ENCODE peak calls at places on chromosomes 16 and 17, in five cellular contexts. One of them, this sample, is unnamed.

GRCh38 chr17:62193297-62193696 is 128.2 kb upstream of the MED13 start:
- DNase-seq in sigmoid colon: no peak
- DNase-seq in dorsolateral prefrontal cortex: no peak
- DNase-seq in SJCRH30: no peak
- DNase-seq in SK-N-SH: no peak
- DNase-seq in this sample: no peak

GRCh38 chr16:31869511-31870201 is 4.0 kb upstream of the ZNF267 start:
- DNase-seq in SK-N-SH: no peak
- DNase-seq in SJCRH30: no peak
- DNase-seq in sigmoid colon: no peak
- DNase-seq in dorsolateral prefrontal cortex: peak
- DNase-seq in this sample: no peak

GRCh38 chr16:81181013-81181720 is 57.3 kb upstream of the BCO1 start:
- DNase-seq in dorsolateral prefrontal cortex: no peak
- DNase-seq in SK-N-SH: no peak
- DNase-seq in SJCRH30: peak
- DNase-seq in sigmoid colon: peak
- DNase-seq in this sample: peak

GRCh38 chr17:64975318-64976087 is 56.2 kb upstream of the LRRC37A3 start:
- DNase-seq in SJCRH30: peak
- DNase-seq in SK-N-SH: peak
- DNase-seq in sigmoid colon: peak
- DNase-seq in dorsolateral prefrontal cortex: peak
- DNase-seq in this sample: peak

GRCh38 chr17:17669081-17669850 is 12.0 kb upstream of the RAI1 start:
- DNase-seq in SK-N-SH: peak
- DNase-seq in sigmoid colon: no peak
- DNase-seq in dorsolateral prefrontal cortex: no peak
- DNase-seq in SJCRH30: peak
- DNase-seq in this sample: no peak

GRCh38 chr16:1351582-1352362 is at the start of the genes GNPTG and TSR3:
- DNase-seq in SJCRH30: peak
- DNase-seq in dorsolateral prefrontal cortex: peak
- DNase-seq in sigmoid colon: peak
- DNase-seq in SK-N-SH: peak
- DNase-seq in this sample: peak

GRCh38 chr17:58267347-58268324 is 13.1 kb downstream of the MPO start:
- DNase-seq in SJCRH30: no peak
- DNase-seq in dorsolateral prefrontal cortex: no peak
- DNase-seq in sigmoid colon: no peak
- DNase-seq in SK-N-SH: no peak
- DNase-seq in this sample: no peak

GRCh38 chr16:23145608-23146007 is 3.6 kb downstream of the USP31 start:
- DNase-seq in SK-N-SH: no peak
- DNase-seq in sigmoid colon: no peak
- DNase-seq in SJCRH30: no peak
- DNase-seq in dorsolateral prefrontal cortex: no peak
- DNase-seq in this sample: no peak

GRCh38 chr16:1941162-1941923 is 1.7 kb downstream of the MSRB1 start:
- DNase-seq in sigmoid colon: no peak
- DNase-seq in SJCRH30: no peak
- DNase-seq in SK-N-SH: peak
- DNase-seq in dorsolateral prefrontal cortex: no peak
- DNase-seq in this sample: no peak

GRCh38 chr16:73713301-73713700 is 583.3 kb upstream of the PSMD7 start:
- DNase-seq in sigmoid colon: no peak
- DNase-seq in SK-N-SH: no peak
- DNase-seq in dorsolateral prefrontal cortex: peak
- DNase-seq in SJCRH30: no peak
- DNase-seq in this sample: no peak

GRCh38 chr17:61635913-61636432 is 45.0 kb upstream of the NACA2 start:
- DNase-seq in SJCRH30: peak
- DNase-seq in SK-N-SH: peak
- DNase-seq in sigmoid colon: no peak
- DNase-seq in dorsolateral prefrontal cortex: no peak
- DNase-seq in this sample: no peak

GRCh38 chr16:8204769-8205168 is 385.5 kb downstream of the TMEM114 start:
- DNase-seq in sigmoid colon: no peak
- DNase-seq in SJCRH30: no peak
- DNase-seq in SK-N-SH: no peak
- DNase-seq in dorsolateral prefrontal cortex: no peak
- DNase-seq in this sample: no peak

GRCh38 chr16:87628940-87629339 is 26.6 kb downstream of the JPH3 start:
- DNase-seq in sigmoid colon: no peak
- DNase-seq in SJCRH30: no peak
- DNase-seq in dorsolateral prefrontal cortex: no peak
- DNase-seq in SK-N-SH: no peak
- DNase-seq in this sample: no peak

GRCh38 chr17:82592751-82593589 is 55.3 kb downstream of the WDR45B start:
- DNase-seq in SJCRH30: peak
- DNase-seq in SK-N-SH: peak
- DNase-seq in dorsolateral prefrontal cortex: peak
- DNase-seq in sigmoid colon: peak
- DNase-seq in this sample: no peak

GRCh38 chr17:73803867-73804539 is 159.8 kb upstream of the SDK2 start:
- DNase-seq in dorsolateral prefrontal cortex: no peak
- DNase-seq in SK-N-SH: no peak
- DNase-seq in sigmoid colon: no peak
- DNase-seq in SJCRH30: no peak
- DNase-seq in this sample: no peak

GRCh38 chr17:80964231-80964856 is 27.3 kb upstream of the CHMP6 start:
- DNase-seq in sigmoid colon: no peak
- DNase-seq in SJCRH30: no peak
- DNase-seq in dorsolateral prefrontal cortex: no peak
- DNase-seq in SK-N-SH: no peak
- DNase-seq in this sample: no peak

GRCh38 chr17:8079291-8080207 is 8.0 kb downstream of the ALOX12B start:
- DNase-seq in SK-N-SH: peak
- DNase-seq in dorsolateral prefrontal cortex: peak
- DNase-seq in SJCRH30: peak
- DNase-seq in sigmoid colon: peak
- DNase-seq in this sample: peak

GRCh38 chr17:74281799-74282198 is 7.8 kb downstream of the DNAI2 start:
- DNase-seq in SJCRH30: no peak
- DNase-seq in SK-N-SH: no peak
- DNase-seq in sigmoid colon: no peak
- DNase-seq in dorsolateral prefrontal cortex: no peak
- DNase-seq in this sample: no peak

GRCh38 chr17:64001763-64002529 is 3.8 kb downstream of the PRR29 start:
- DNase-seq in SK-N-SH: peak
- DNase-seq in dorsolateral prefrontal cortex: no peak
- DNase-seq in SJCRH30: no peak
- DNase-seq in sigmoid colon: peak
- DNase-seq in this sample: no peak

GRCh38 chr17:62096401-62096670 is 31.3 kb upstream of the MED13 start:
- DNase-seq in sigmoid colon: no peak
- DNase-seq in dorsolateral prefrontal cortex: no peak
- DNase-seq in SJCRH30: no peak
- DNase-seq in SK-N-SH: no peak
- DNase-seq in this sample: no peak

GRCh38 chr17:13862341-13862740 is 207.0 kb upstream of the COX10 start:
- DNase-seq in dorsolateral prefrontal cortex: no peak
- DNase-seq in sigmoid colon: no peak
- DNase-seq in SK-N-SH: no peak
- DNase-seq in SJCRH30: no peak
- DNase-seq in this sample: no peak

GRCh38 chr16:1012135-1012534 is 30.6 kb downstream of the SOX8 start:
- DNase-seq in sigmoid colon: no peak
- DNase-seq in SJCRH30: no peak
- DNase-seq in dorsolateral prefrontal cortex: no peak
- DNase-seq in SK-N-SH: no peak
- DNase-seq in this sample: no peak

GRCh38 chr16:57992084-57992483 is 8.4 kb downstream of the ZNF319 start:
- DNase-seq in SK-N-SH: no peak
- DNase-seq in SJCRH30: no peak
- DNase-seq in sigmoid colon: no peak
- DNase-seq in dorsolateral prefrontal cortex: no peak
- DNase-seq in this sample: no peak

GRCh38 chr16:1559446-1559975 is 26.0 kb downstream of the TMEM204 start:
- DNase-seq in sigmoid colon: no peak
- DNase-seq in dorsolateral prefrontal cortex: no peak
- DNase-seq in SK-N-SH: no peak
- DNase-seq in SJCRH30: no peak
- DNase-seq in this sample: no peak

GRCh38 chr16:6016530-6017184 is 919.1 kb upstream of the EEF2KMT start:
- DNase-seq in SJCRH30: peak
- DNase-seq in SK-N-SH: peak
- DNase-seq in dorsolateral prefrontal cortex: no peak
- DNase-seq in sigmoid colon: no peak
- DNase-seq in this sample: no peak

GRCh38 chr17:9436629-9437028 is 139.0 kb downstream of the STX8 start:
- DNase-seq in dorsolateral prefrontal cortex: no peak
- DNase-seq in SJCRH30: peak
- DNase-seq in SK-N-SH: no peak
- DNase-seq in sigmoid colon: no peak
- DNase-seq in this sample: no peak

GRCh38 chr16:49000594-49000993 is 281.0 kb downstream of the CBLN1 start:
- DNase-seq in dorsolateral prefrontal cortex: no peak
- DNase-seq in SJCRH30: no peak
- DNase-seq in sigmoid colon: no peak
- DNase-seq in SK-N-SH: no peak
- DNase-seq in this sample: peak

GRCh38 chr16:72530434-72530833 is 358.5 kb upstream of the PMFBP1 start:
- DNase-seq in sigmoid colon: no peak
- DNase-seq in SJCRH30: no peak
- DNase-seq in SK-N-SH: no peak
- DNase-seq in dorsolateral prefrontal cortex: no peak
- DNase-seq in this sample: no peak

GRCh38 chr17:2335726-2336214 is 487 bp downstream of the TSR1 start:
- DNase-seq in SK-N-SH: peak
- DNase-seq in dorsolateral prefrontal cortex: no peak
- DNase-seq in SJCRH30: no peak
- DNase-seq in sigmoid colon: peak
- DNase-seq in this sample: no peak
- H3K4me3 ChIP-seq in SK-N-SH: peak
- H3K4me3 ChIP-seq in dorsolateral prefrontal cortex: peak
- H3K4me3 ChIP-seq in SJCRH30: peak
- H3K4me3 ChIP-seq in sigmoid colon: peak
- H3K4me3 ChIP-seq in this sample: peak

GRCh38 chr17:49217651-49218413 is 7.3 kb downstream of the ABI3 start:
- DNase-seq in SK-N-SH: peak
- DNase-seq in SJCRH30: no peak
- DNase-seq in sigmoid colon: peak
- DNase-seq in dorsolateral prefrontal cortex: no peak
- DNase-seq in this sample: no peak
- H3K4me3 ChIP-seq in SK-N-SH: no peak
- H3K4me3 ChIP-seq in SJCRH30: no peak
- H3K4me3 ChIP-seq in sigmoid colon: no peak
- H3K4me3 ChIP-seq in dorsolateral prefrontal cortex: no peak
- H3K4me3 ChIP-seq in this sample: no peak

GRCh38 chr17:31050948-31051347 is 43.8 kb upstream of the NF1 start:
- DNase-seq in SJCRH30: no peak
- DNase-seq in sigmoid colon: no peak
- DNase-seq in SK-N-SH: no peak
- DNase-seq in dorsolateral prefrontal cortex: no peak
- DNase-seq in this sample: no peak

GRCh38 chr17:31054761-31055160 is 40.0 kb upstream of the NF1 start:
- DNase-seq in sigmoid colon: no peak
- DNase-seq in SK-N-SH: no peak
- DNase-seq in SJCRH30: no peak
- DNase-seq in dorsolateral prefrontal cortex: no peak
- DNase-seq in this sample: no peak

GRCh38 chr17:31051517-31051916 is 43.3 kb upstream of the NF1 start:
- DNase-seq in sigmoid colon: no peak
- DNase-seq in dorsolateral prefrontal cortex: no peak
- DNase-seq in SK-N-SH: no peak
- DNase-seq in SJCRH30: no peak
- DNase-seq in this sample: no peak

GRCh38 chr17:31053076-31053475 is 41.7 kb upstream of the NF1 start:
- DNase-seq in sigmoid colon: no peak
- DNase-seq in dorsolateral prefrontal cortex: no peak
- DNase-seq in SK-N-SH: no peak
- DNase-seq in SJCRH30: no peak
- DNase-seq in this sample: no peak

GRCh38 chr17:31052187-31052889 is 42.4 kb upstream of the NF1 start:
- DNase-seq in dorsolateral prefrontal cortex: no peak
- DNase-seq in SK-N-SH: no peak
- DNase-seq in SJCRH30: peak
- DNase-seq in sigmoid colon: peak
- DNase-seq in this sample: peak
- H3K4me3 ChIP-seq in dorsolateral prefrontal cortex: no peak
- H3K4me3 ChIP-seq in SK-N-SH: no peak
- H3K4me3 ChIP-seq in SJCRH30: peak
- H3K4me3 ChIP-seq in sigmoid colon: no peak
- H3K4me3 ChIP-seq in this sample: no peak

GRCh38 chr16:69680358-69680757 is 46.0 kb downstream of the NQO1 start:
- DNase-seq in sigmoid colon: no peak
- DNase-seq in SJCRH30: no peak
- DNase-seq in SK-N-SH: no peak
- DNase-seq in dorsolateral prefrontal cortex: no peak
- DNase-seq in this sample: no peak
- H3K4me3 ChIP-seq in sigmoid colon: no peak
- H3K4me3 ChIP-seq in SJCRH30: no peak
- H3K4me3 ChIP-seq in SK-N-SH: no peak
- H3K4me3 ChIP-seq in dorsolateral prefrontal cortex: no peak
- H3K4me3 ChIP-seq in this sample: no peak